ENCODE peak calls at places on chromosomes 5 and 9, in four cellular contexts. J, X, G and R are unnamed samples.

GRCh38 chr5:96195053-96195452 is 233.4 kb upstream of the ELL2 start:
- DNase-seq in J (no peak), G (no peak), X (no peak), R (no peak)

GRCh38 chr5:53779541-53779981 is 219.1 kb downstream of the NDUFS4 start:
- DNase-seq in G (peak), X (peak), J (no peak), R (peak)

GRCh38 chr5:153445875-153446567 is 44.4 kb upstream of the GRIA1 start:
- DNase-seq in J (peak), X (no peak), G (no peak), R (no peak)

GRCh38 chr5:153159611-153160010 is 330.9 kb upstream of the GRIA1 start:
- DNase-seq in G (no peak), X (peak), J (no peak), R (no peak)

GRCh38 chr5:163766936-163767670 is 261.7 kb downstream of the MAT2B start:
- DNase-seq in X (no peak), G (no peak), J (no peak), R (no peak)

GRCh38 chr9:19441730-19442129 is 32.9 kb downstream of the ACER2 start:
- DNase-seq in G (no peak), J (no peak), X (no peak), R (no peak)

GRCh38 chr5:74421365-74421764 is 219.2 kb downstream of the ENC1 start:
- DNase-seq in X (no peak), G (no peak), J (no peak), R (no peak)

GRCh38 chr5:176741566-176742211 is 68.7 kb upstream of the UNC5A start:
- DNase-seq in J (peak), G (no peak), X (no peak), R (no peak)

GRCh38 chr9:3863114-3863528 is 337.3 kb upstream of the RFX3 start:
- DNase-seq in G (no peak), J (no peak), X (peak), R (no peak)

GRCh38 chr9:107378031-107378430 is 95.0 kb downstream of the RAD23B start:
- DNase-seq in G (no peak), J (no peak), X (no peak), R (no peak)

GRCh38 chr5:56327810-56328209 is 94.7 kb upstream of the ANKRD55 start:
- DNase-seq in G (no peak), J (no peak), X (no peak), R (peak)

GRCh38 chr5:119651496-119651895 is 22.1 kb downstream of the FAM170A start:
- DNase-seq in X (no peak), J (no peak), G (no peak), R (no peak)

GRCh38 chr9:124764774-124765438 is 6.2 kb downstream of the NR6A1 start:
- DNase-seq in G (no peak), J (no peak), X (no peak), R (peak)

GRCh38 chr5:107330903-107331302 is 339.8 kb downstream of the EFNA5 start:
- DNase-seq in X (no peak), G (no peak), J (no peak), R (no peak)

GRCh38 chr9:98357921-98358535 is 102.6 kb upstream of the TBC1D2 start:
- DNase-seq in X (peak), J (no peak), G (no peak), R (no peak)

GRCh38 chr5:138339086-138339456 is 1.0 kb downstream of the FAM53C start:
- DNase-seq in G (no peak), X (no peak), J (peak), R (peak)

GRCh38 chr5:2611561-2612096 is 139.8 kb downstream of the IRX2 start:
- DNase-seq in G (no peak), J (no peak), X (no peak), R (no peak)

GRCh38 chr9:119003882-119004617 is 365.2 kb downstream of the BRINP1 start:
- DNase-seq in X (no peak), J (no peak), G (no peak), R (no peak)

GRCh38 chr5:142202282-142202681 is 93.7 kb downstream of the NDFIP1 start:
- DNase-seq in X (no peak), J (no peak), G (no peak), R (no peak)

GRCh38 chr9:27361401-27361953 is 64.5 kb upstream of the EQTN start:
- DNase-seq in X (no peak), J (peak), G (no peak), R (no peak)

GRCh38 chr9:114077162-114077837 is 800 bp downstream of the AMBP start:
- DNase-seq in J (no peak), G (no peak), X (no peak), R (no peak)

GRCh38 chr5:17440766-17441165 is 57.3 kb upstream of the TAF11L2 start:
- DNase-seq in J (no peak), X (peak), G (no peak), R (no peak)

GRCh38 chr5:17314907-17315471 is 97.6 kb downstream of the BASP1 start:
- DNase-seq in J (no peak), G (no peak), X (no peak), R (peak)

GRCh38 chr9:81690251-81690851 is 1.0 kb upstream of the TLE1 start:
- DNase-seq in J (peak), G (no peak), X (no peak), R (peak)

GRCh38 chr9:78236511-78236950 is 656 bp downstream of the CEP78 start:
- DNase-seq in G (no peak), X (no peak), J (no peak), R (no peak)